ENCODE peak calls at places on chromosomes 12 and 14, in eight cellular contexts. G, L, W, K, J, U, B and H are unnamed samples.

GRCh38 chr14:71168564-71168963 is 261.3 kb downstream of the PCNX1 start:
- ATAC-seq in G (no peak), L (no peak), W (no peak), K (no peak), J (no peak), U (no peak), B (no peak), H (no peak)

GRCh38 chr14:74959596-74960180 is 4.3 kb upstream of the PGF start:
- ATAC-seq in G (no peak), L (no peak), W (no peak), K (no peak), J (no peak), U (no peak), B (no peak), H (no peak)

GRCh38 chr14:61618448-61618847 is 76.9 kb upstream of the HIF1A start:
- ATAC-seq in G (no peak), L (no peak), W (no peak), K (no peak), J (no peak), U (no peak), B (no peak), H (no peak)

GRCh38 chr14:34113051-34113511 is 162.2 kb upstream of the EGLN3 start:
- ATAC-seq in G (no peak), L (no peak), W (peak; percentile 71), K (no peak), J (no peak), U (no peak), B (no peak), H (no peak)

GRCh38 chr14:85313801-85314207 is 216.1 kb upstream of the FLRT2 start:
- ATAC-seq in G (no peak), L (no peak), W (no peak), K (no peak), J (no peak), U (no peak), B (no peak), H (no peak)

GRCh38 chr14:104149617-104150141 is 11.3 kb downstream of the KIF26A start:
- ATAC-seq in G (peak; percentile 61), L (peak; percentile 76), W (peak; percentile 74), K (no peak), J (no peak), U (no peak), B (no peak), H (peak; percentile 42)

GRCh38 chr14:74793506-74794155 is 30.5 kb downstream of the YLPM1 start:
- ATAC-seq in G (peak; percentile 67), L (no peak), W (no peak), K (no peak), J (no peak), U (no peak), B (peak; percentile 79), H (no peak)

GRCh38 chr14:93114713-93115068 is 1.0 kb downstream of the ITPK1 start:
- ATAC-seq in G (peak; percentile 4), L (no peak), W (no peak), K (no peak), J (no peak), U (peak; percentile 4), B (no peak), H (no peak)

GRCh38 chr12:24201258-24201970 is 251.9 kb upstream of the SOX5 start:
- ATAC-seq in G (no peak), L (no peak), W (no peak), K (no peak), J (peak; percentile 71), U (no peak), B (no peak), H (no peak)

GRCh38 chr12:3122841-3123678 is 45.9 kb downstream of the TSPAN9 start:
- ATAC-seq in G (peak; percentile 63), L (no peak), W (no peak), K (peak; percentile 63), J (no peak), U (no peak), B (no peak), H (peak; percentile 85)

GRCh38 chr14:65637780-65638179 is 225.2 kb downstream of the FUT8 start:
- ATAC-seq in G (no peak), L (no peak), W (no peak), K (no peak), J (peak; percentile 98), U (no peak), B (no peak), H (no peak)

GRCh38 chr14:99224116-99224910 is 47.7 kb downstream of the BCL11B start:
- ATAC-seq in G (peak; percentile 89), L (peak; percentile 96), W (no peak), K (no peak), J (peak; percentile 34), U (peak; percentile 50), B (peak; percentile 55), H (no peak)

GRCh38 chr14:74913986-74914573 is 9.0 kb downstream of the RPS6KL1 start:
- ATAC-seq in G (peak; percentile 78), L (peak; percentile 82), W (peak; percentile 81), K (no peak), J (peak; percentile 88), U (peak; percentile 87), B (peak; percentile 89), H (peak; percentile 75)

GRCh38 chr12:108495054-108495453 is 20.0 kb upstream of the FICD start:
- ATAC-seq in G (peak; percentile 84), L (peak; percentile 91), W (no peak), K (no peak), J (peak; percentile 88), U (peak; percentile 44), B (peak; percentile 94), H (no peak)

GRCh38 chr12:105334001-105334400 is 3.5 kb downstream of the C12orf75 start:
- ATAC-seq in G (no peak), L (no peak), W (no peak), K (no peak), J (no peak), U (no peak), B (no peak), H (no peak)

GRCh38 chr12:105332925-105333324 is 2.4 kb downstream of the C12orf75 start:
- ATAC-seq in G (no peak), L (no peak), W (no peak), K (no peak), J (no peak), U (no peak), B (no peak), H (no peak)

GRCh38 chr12:105335856-105336255 is 5.4 kb downstream of the C12orf75 start:
- ATAC-seq in G (no peak), L (no peak), W (no peak), K (no peak), J (no peak), U (no peak), B (no peak), H (no peak)

GRCh38 chr12:105336411-105336810 is 5.9 kb downstream of the C12orf75 start:
- ATAC-seq in G (no peak), L (no peak), W (no peak), K (no peak), J (no peak), U (no peak), B (no peak), H (no peak)

DNA sequence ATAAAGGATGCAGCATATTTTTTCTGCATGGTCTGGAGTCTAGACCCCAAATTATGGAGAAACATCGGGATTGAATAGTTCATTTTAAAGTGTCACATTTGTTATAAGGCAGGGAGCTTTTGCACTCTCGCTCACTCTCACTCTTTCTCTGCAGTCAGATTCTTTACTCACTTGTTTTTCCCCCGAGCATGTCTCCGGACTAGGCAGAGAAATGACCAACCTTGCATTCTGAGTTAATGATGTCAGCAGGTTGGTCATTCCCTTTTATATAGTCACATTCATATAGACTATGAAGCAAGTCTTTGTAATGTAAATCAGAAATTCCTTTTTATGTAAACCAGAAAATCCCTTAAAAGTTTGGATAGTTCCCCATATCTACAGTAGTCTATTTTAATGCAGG is 4.1 kb downstream of the C12orf75 start:
- ATAC-seq in G (no peak), L (no peak), W (no peak), K (no peak), J (no peak), U (no peak), B (no peak), H (no peak)
- H3K4me3 ChIP-seq in G (no peak overlapping the region), L (no peak overlapping the region), W (no peak overlapping the region), K (no peak overlapping the region), J (peak overlapping the region; percentile 31), U (no peak overlapping the region), B (no peak overlapping the region), H (no peak overlapping the region)

DNA sequence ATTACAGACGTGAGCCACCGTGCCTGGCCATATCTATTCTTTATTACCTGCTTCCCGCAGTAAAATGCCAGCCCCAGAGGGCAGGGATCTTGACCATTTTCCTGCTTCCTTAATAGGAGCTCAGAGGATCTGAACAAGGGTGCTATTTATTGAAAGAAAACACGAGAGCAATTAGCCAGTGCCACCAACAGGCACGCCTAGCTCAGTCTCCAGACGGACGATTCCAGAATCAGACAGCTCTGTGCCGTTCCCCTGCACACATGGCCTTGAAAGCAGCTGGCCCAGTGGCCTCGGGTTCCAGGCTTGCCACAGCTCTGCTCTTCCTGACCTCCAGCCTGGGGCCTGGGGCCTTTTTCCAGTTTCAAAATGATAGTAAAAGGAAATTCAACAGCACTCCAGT is 135.2 kb upstream of the RFLNA start:
- ATAC-seq in G (no peak), L (no peak), W (no peak), K (no peak), J (no peak), U (no peak), B (no peak), H (no peak)
- H3K27me3 ChIP-seq in G (no peaks in the 10 kb centered on the region), L (no peaks in the 10 kb centered on the region), W (no peaks in the 10 kb centered on the region), K (no peaks in the 10 kb centered on the region), J (no peaks in the 10 kb centered on the region), U (peaks cover 1% of the 10 kb centered on the region), B (peaks cover 18% of the 10 kb centered on the region), H (no peaks in the 10 kb centered on the region)

DNA sequence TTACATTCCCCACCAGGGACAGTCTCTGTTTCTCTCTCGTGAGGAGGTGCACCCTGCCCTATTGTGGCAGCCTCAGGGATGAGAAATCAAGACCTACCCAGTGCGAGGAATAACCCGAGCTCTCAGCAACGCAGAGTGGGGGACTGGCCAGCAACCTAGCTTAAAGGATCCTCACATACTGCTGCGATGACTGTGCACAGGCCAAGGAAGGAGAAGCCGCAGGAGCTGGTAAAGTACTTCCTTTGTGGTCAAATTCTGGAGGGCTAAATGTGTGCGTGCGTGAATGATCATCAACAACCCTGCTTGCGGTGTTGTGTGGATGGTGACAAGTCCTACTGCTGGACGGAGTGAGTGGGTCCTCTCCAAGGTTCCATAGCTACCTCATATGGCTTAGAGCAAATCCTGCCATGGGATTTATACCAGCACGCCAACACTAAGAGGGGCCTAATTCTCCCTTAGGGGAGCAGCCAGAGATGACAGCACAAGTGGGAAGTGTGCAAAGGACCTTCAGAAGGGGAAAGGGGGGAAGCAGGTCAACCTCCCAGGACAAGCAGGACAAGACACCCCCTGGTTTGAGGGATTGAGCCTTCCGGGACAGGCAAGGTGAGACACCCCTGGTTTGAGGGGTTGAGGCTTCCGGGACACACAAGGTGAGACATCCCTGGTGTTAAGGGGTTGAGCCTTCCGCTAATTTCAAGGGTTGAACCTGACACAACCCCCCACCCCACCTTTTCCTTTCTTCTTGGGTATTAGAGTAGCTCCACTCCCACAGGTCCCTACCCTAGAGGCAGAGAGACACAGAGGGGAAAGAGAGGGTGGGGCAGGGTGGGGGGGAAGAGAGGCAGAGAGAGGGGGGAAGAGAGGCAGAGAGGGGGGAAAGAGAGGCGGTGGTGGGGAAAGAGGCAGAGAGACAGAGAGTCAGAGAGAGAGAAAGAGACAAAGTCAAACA is 58.8 kb upstream of the AP4S1 start:
- ATAC-seq in G (no peak), L (peak; percentile 86), W (no peak), K (no peak), J (no peak), U (peak; percentile 41), B (peak; percentile 74), H (no peak)
- TF ChIP-seq POLR2AphosphoS5 in G (no peak), L (no peak), W (no peak), K (no peak), J (no peak), U (no peak), B (no peak), H (no peak)

GRCh38 chr12:45611061-45611460 is 118.4 kb upstream of the ARID2 start:
- ATAC-seq in G (peak; percentile 95), L (no peak), W (no peak), K (no peak), J (no peak), U (no peak), B (no peak), H (no peak)
- H3K4me3 ChIP-seq in G (no peak overlapping the region), L (no peak overlapping the region), W (no peak overlapping the region), K (no peak overlapping the region), J (peak overlapping the region; percentile 30), U (no peak overlapping the region), B (no peak overlapping the region), H (peak overlapping the region; percentile 32)